ENCODE peak calls at places on chromosomes 3 and 15, in nine cellular contexts. One of them, this sample, is unnamed.

GRCh38 chr3:194205675-194206133 is 69.8 kb downstream of the HES1 start:
- DNase-seq in stimulated activated naive CD8-positive, alpha-beta T cell treated with anti-CD3 and anti-CD28 coated beads, Interleukin-15, Interleukin-2, amounts not matched to agents 100 U/mL and 50 U/mL, for 24 hours: peak; percentile 13
- DNase-seq in islet precursor cell: peak; percentile 64
- DNase-seq in AG08396: no peak
- DNase-seq in NCI-H1436: peak; percentile 83
- DNase-seq in IMR-90: no peak
- DNase-seq in Daoy: no peak
- DNase-seq in AG09319: no peak
- DNase-seq in iris pigment epithelial cell: peak; percentile 22
- DNase-seq in this sample: peak; percentile 46

GRCh38 chr3:48142316-48142870 is 45.8 kb downstream of the CDC25A start:
- DNase-seq in stimulated activated naive CD8-positive, alpha-beta T cell treated with anti-CD3 and anti-CD28 coated beads, Interleukin-15, Interleukin-2, amounts not matched to agents 100 U/mL and 50 U/mL, for 24 hours: no peak
- DNase-seq in islet precursor cell: peak; percentile 30
- DNase-seq in AG08396: no peak
- DNase-seq in NCI-H1436: no peak
- DNase-seq in IMR-90: no peak
- DNase-seq in Daoy: no peak
- DNase-seq in AG09319: no peak
- DNase-seq in iris pigment epithelial cell: no peak
- DNase-seq in this sample: no peak

GRCh38 chr3:183122257-183122932 is 23.1 kb upstream of the MCCC1 start:
- DNase-seq in stimulated activated naive CD8-positive, alpha-beta T cell treated with anti-CD3 and anti-CD28 coated beads, Interleukin-15, Interleukin-2, amounts not matched to agents 100 U/mL and 50 U/mL, for 24 hours: no peak
- DNase-seq in islet precursor cell: no peak
- DNase-seq in AG08396: peak; percentile 73
- DNase-seq in NCI-H1436: peak; percentile 64
- DNase-seq in IMR-90: peak; percentile 74
- DNase-seq in Daoy: peak; percentile 40
- DNase-seq in AG09319: peak; percentile 15
- DNase-seq in iris pigment epithelial cell: peak; percentile 60
- DNase-seq in this sample: peak; percentile 59

GRCh38 chr3:126811530-126811929 is 107.5 kb downstream of the CHCHD6 start:
- DNase-seq in stimulated activated naive CD8-positive, alpha-beta T cell treated with anti-CD3 and anti-CD28 coated beads, Interleukin-15, Interleukin-2, amounts not matched to agents 100 U/mL and 50 U/mL, for 24 hours: no peak
- DNase-seq in islet precursor cell: no peak
- DNase-seq in AG08396: peak; percentile 60
- DNase-seq in NCI-H1436: no peak
- DNase-seq in IMR-90: peak; percentile 51
- DNase-seq in Daoy: no peak
- DNase-seq in AG09319: no peak
- DNase-seq in iris pigment epithelial cell: peak; percentile 34
- DNase-seq in this sample: no peak

GRCh38 chr3:70281663-70282062 is 30.8 kb downstream of the MDFIC2 start:
- DNase-seq in stimulated activated naive CD8-positive, alpha-beta T cell treated with anti-CD3 and anti-CD28 coated beads, Interleukin-15, Interleukin-2, amounts not matched to agents 100 U/mL and 50 U/mL, for 24 hours: no peak
- DNase-seq in islet precursor cell: no peak
- DNase-seq in AG08396: peak; percentile 10
- DNase-seq in NCI-H1436: no peak
- DNase-seq in IMR-90: peak; percentile 15
- DNase-seq in Daoy: peak; percentile 6
- DNase-seq in AG09319: no peak
- DNase-seq in iris pigment epithelial cell: peak; percentile 72
- DNase-seq in this sample: peak; percentile 31

GRCh38 chr3:114619771-114620170 is 325.9 kb downstream of the TIGIT start:
- DNase-seq in stimulated activated naive CD8-positive, alpha-beta T cell treated with anti-CD3 and anti-CD28 coated beads, Interleukin-15, Interleukin-2, amounts not matched to agents 100 U/mL and 50 U/mL, for 24 hours: no peak
- DNase-seq in islet precursor cell: no peak
- DNase-seq in AG08396: no peak
- DNase-seq in NCI-H1436: no peak
- DNase-seq in IMR-90: no peak
- DNase-seq in Daoy: no peak
- DNase-seq in AG09319: no peak
- DNase-seq in iris pigment epithelial cell: no peak
- DNase-seq in this sample: no peak

GRCh38 chr3:57048052-57048671 is 12.3 kb upstream of the SPATA12 start:
- DNase-seq in stimulated activated naive CD8-positive, alpha-beta T cell treated with anti-CD3 and anti-CD28 coated beads, Interleukin-15, Interleukin-2, amounts not matched to agents 100 U/mL and 50 U/mL, for 24 hours: no peak
- DNase-seq in islet precursor cell: no peak
- DNase-seq in AG08396: no peak
- DNase-seq in NCI-H1436: no peak
- DNase-seq in IMR-90: no peak
- DNase-seq in Daoy: no peak
- DNase-seq in AG09319: peak; percentile 35
- DNase-seq in iris pigment epithelial cell: no peak
- DNase-seq in this sample: peak; percentile 17

GRCh38 chr3:127709320-127710060 is 36.7 kb downstream of the ABTB1 start:
- DNase-seq in stimulated activated naive CD8-positive, alpha-beta T cell treated with anti-CD3 and anti-CD28 coated beads, Interleukin-15, Interleukin-2, amounts not matched to agents 100 U/mL and 50 U/mL, for 24 hours: no peak
- DNase-seq in islet precursor cell: peak; percentile 14
- DNase-seq in AG08396: peak; percentile 59
- DNase-seq in NCI-H1436: no peak
- DNase-seq in IMR-90: peak; percentile 66
- DNase-seq in Daoy: no peak
- DNase-seq in AG09319: no peak
- DNase-seq in iris pigment epithelial cell: no peak
- DNase-seq in this sample: no peak

GRCh38 chr3:36969540-36970432 is 23.1 kb downstream of the EPM2AIP1 start:
- DNase-seq in stimulated activated naive CD8-positive, alpha-beta T cell treated with anti-CD3 and anti-CD28 coated beads, Interleukin-15, Interleukin-2, amounts not matched to agents 100 U/mL and 50 U/mL, for 24 hours: peak; percentile 38
- DNase-seq in islet precursor cell: peak; percentile 97
- DNase-seq in AG08396: peak; percentile 79
- DNase-seq in NCI-H1436: peak; percentile 84
- DNase-seq in IMR-90: peak; percentile 93
- DNase-seq in Daoy: peak; percentile 19
- DNase-seq in AG09319: no peak
- DNase-seq in iris pigment epithelial cell: peak; percentile 91
- DNase-seq in this sample: no peak

GRCh38 chr3:99620976-99621375 is 17.4 kb upstream of the COL8A1 start:
- DNase-seq in stimulated activated naive CD8-positive, alpha-beta T cell treated with anti-CD3 and anti-CD28 coated beads, Interleukin-15, Interleukin-2, amounts not matched to agents 100 U/mL and 50 U/mL, for 24 hours: no peak
- DNase-seq in islet precursor cell: no peak
- DNase-seq in AG08396: no peak
- DNase-seq in NCI-H1436: no peak
- DNase-seq in IMR-90: peak; percentile 43
- DNase-seq in Daoy: no peak
- DNase-seq in AG09319: peak; percentile 42
- DNase-seq in iris pigment epithelial cell: peak; percentile 20
- DNase-seq in this sample: no peak

GRCh38 chr15:67175643-67176071 is 78.8 kb downstream of the AAGAB start:
- DNase-seq in stimulated activated naive CD8-positive, alpha-beta T cell treated with anti-CD3 and anti-CD28 coated beads, Interleukin-15, Interleukin-2, amounts not matched to agents 100 U/mL and 50 U/mL, for 24 hours: peak; percentile 46
- DNase-seq in islet precursor cell: no peak
- DNase-seq in AG08396: no peak
- DNase-seq in NCI-H1436: no peak
- DNase-seq in IMR-90: peak; percentile 69
- DNase-seq in Daoy: peak; percentile 59
- DNase-seq in AG09319: peak; percentile 52
- DNase-seq in iris pigment epithelial cell: peak; percentile 91
- DNase-seq in this sample: no peak

GRCh38 chr3:37785718-37786117 is 76.0 kb upstream of the CTDSPL start:
- DNase-seq in stimulated activated naive CD8-positive, alpha-beta T cell treated with anti-CD3 and anti-CD28 coated beads, Interleukin-15, Interleukin-2, amounts not matched to agents 100 U/mL and 50 U/mL, for 24 hours: no peak
- DNase-seq in islet precursor cell: no peak
- DNase-seq in AG08396: no peak
- DNase-seq in NCI-H1436: no peak
- DNase-seq in IMR-90: no peak
- DNase-seq in Daoy: no peak
- DNase-seq in AG09319: no peak
- DNase-seq in iris pigment epithelial cell: no peak
- DNase-seq in this sample: no peak

GRCh38 chr3:55203006-55203405 is 275.1 kb upstream of the LRTM1 start:
- DNase-seq in stimulated activated naive CD8-positive, alpha-beta T cell treated with anti-CD3 and anti-CD28 coated beads, Interleukin-15, Interleukin-2, amounts not matched to agents 100 U/mL and 50 U/mL, for 24 hours: no peak
- DNase-seq in islet precursor cell: peak; percentile 79
- DNase-seq in AG08396: peak; percentile 17
- DNase-seq in NCI-H1436: no peak
- DNase-seq in IMR-90: peak; percentile 59
- DNase-seq in Daoy: peak; percentile 72
- DNase-seq in AG09319: no peak
- DNase-seq in iris pigment epithelial cell: peak; percentile 37
- DNase-seq in this sample: no peak

GRCh38 chr15:71411538-71412482 is 296.5 kb downstream of the THSD4 start:
- DNase-seq in stimulated activated naive CD8-positive, alpha-beta T cell treated with anti-CD3 and anti-CD28 coated beads, Interleukin-15, Interleukin-2, amounts not matched to agents 100 U/mL and 50 U/mL, for 24 hours: no peak
- DNase-seq in islet precursor cell: peak; percentile 74
- DNase-seq in AG08396: peak; percentile 58
- DNase-seq in NCI-H1436: no peak
- DNase-seq in IMR-90: peak; percentile 52
- DNase-seq in Daoy: peak; percentile 6
- DNase-seq in AG09319: no peak
- DNase-seq in iris pigment epithelial cell: peak; percentile 24
- DNase-seq in this sample: peak; percentile 84

GRCh38 chr15:76994001-76994400 is 925 bp upstream of the PSTPIP1 start:
- DNase-seq in stimulated activated naive CD8-positive, alpha-beta T cell treated with anti-CD3 and anti-CD28 coated beads, Interleukin-15, Interleukin-2, amounts not matched to agents 100 U/mL and 50 U/mL, for 24 hours: peak; percentile 77
- DNase-seq in islet precursor cell: no peak
- DNase-seq in AG08396: no peak
- DNase-seq in NCI-H1436: no peak
- DNase-seq in IMR-90: no peak
- DNase-seq in Daoy: peak; percentile 59
- DNase-seq in AG09319: no peak
- DNase-seq in iris pigment epithelial cell: no peak
- DNase-seq in this sample: no peak

GRCh38 chr3:186669378-186670084 is 3.7 kb downstream of the HRG start:
- DNase-seq in stimulated activated naive CD8-positive, alpha-beta T cell treated with anti-CD3 and anti-CD28 coated beads, Interleukin-15, Interleukin-2, amounts not matched to agents 100 U/mL and 50 U/mL, for 24 hours: no peak
- DNase-seq in islet precursor cell: no peak
- DNase-seq in AG08396: no peak
- DNase-seq in NCI-H1436: no peak
- DNase-seq in IMR-90: no peak
- DNase-seq in Daoy: no peak
- DNase-seq in AG09319: no peak
- DNase-seq in iris pigment epithelial cell: peak; percentile 9
- DNase-seq in this sample: peak; percentile 23

GRCh38 chr3:24958910-24959447 is 464.3 kb upstream of the THRB start:
- DNase-seq in stimulated activated naive CD8-positive, alpha-beta T cell treated with anti-CD3 and anti-CD28 coated beads, Interleukin-15, Interleukin-2, amounts not matched to agents 100 U/mL and 50 U/mL, for 24 hours: no peak
- DNase-seq in islet precursor cell: no peak
- DNase-seq in AG08396: no peak
- DNase-seq in NCI-H1436: no peak
- DNase-seq in IMR-90: no peak
- DNase-seq in Daoy: no peak
- DNase-seq in AG09319: no peak
- DNase-seq in iris pigment epithelial cell: no peak
- DNase-seq in this sample: no peak

GRCh38 chr3:170572665-170573253 is 13.1 kb downstream of the SLC7A14 start:
- DNase-seq in stimulated activated naive CD8-positive, alpha-beta T cell treated with anti-CD3 and anti-CD28 coated beads, Interleukin-15, Interleukin-2, amounts not matched to agents 100 U/mL and 50 U/mL, for 24 hours: no peak
- DNase-seq in islet precursor cell: no peak
- DNase-seq in AG08396: peak; percentile 56
- DNase-seq in NCI-H1436: no peak
- DNase-seq in IMR-90: peak; percentile 93
- DNase-seq in Daoy: peak; percentile 76
- DNase-seq in AG09319: peak; percentile 45
- DNase-seq in iris pigment epithelial cell: peak; percentile 87
- DNase-seq in this sample: no peak

GRCh38 chr3:194136519-194137313 is 768 bp downstream of the HES1 start:
- DNase-seq in stimulated activated naive CD8-positive, alpha-beta T cell treated with anti-CD3 and anti-CD28 coated beads, Interleukin-15, Interleukin-2, amounts not matched to agents 100 U/mL and 50 U/mL, for 24 hours: peak; percentile 37
- DNase-seq in islet precursor cell: peak; percentile 82
- DNase-seq in AG08396: peak; percentile 60
- DNase-seq in NCI-H1436: peak; percentile 13
- DNase-seq in IMR-90: peak; percentile 81
- DNase-seq in Daoy: peak; percentile 70
- DNase-seq in AG09319: no peak
- DNase-seq in iris pigment epithelial cell: peak; percentile 83
- DNase-seq in this sample: peak; percentile 61

GRCh38 chr3:113405180-113405579 is 36.1 kb downstream of the CFAP44 start:
- DNase-seq in stimulated activated naive CD8-positive, alpha-beta T cell treated with anti-CD3 and anti-CD28 coated beads, Interleukin-15, Interleukin-2, amounts not matched to agents 100 U/mL and 50 U/mL, for 24 hours: no peak
- DNase-seq in islet precursor cell: no peak
- DNase-seq in AG08396: no peak
- DNase-seq in NCI-H1436: no peak
- DNase-seq in IMR-90: peak; percentile 62
- DNase-seq in Daoy: no peak
- DNase-seq in AG09319: no peak
- DNase-seq in iris pigment epithelial cell: peak; percentile 33
- DNase-seq in this sample: no peak

GRCh38 chr15:85482896-85483295 is 102.5 kb downstream of the AKAP13 start:
- DNase-seq in stimulated activated naive CD8-positive, alpha-beta T cell treated with anti-CD3 and anti-CD28 coated beads, Interleukin-15, Interleukin-2, amounts not matched to agents 100 U/mL and 50 U/mL, for 24 hours: no peak
- DNase-seq in islet precursor cell: peak; percentile 84
- DNase-seq in AG08396: peak; percentile 46
- DNase-seq in NCI-H1436: no peak
- DNase-seq in IMR-90: peak; percentile 92
- DNase-seq in Daoy: peak; percentile 58
- DNase-seq in AG09319: peak; percentile 54
- DNase-seq in iris pigment epithelial cell: peak; percentile 93
- DNase-seq in this sample: peak; percentile 34

GRCh38 chr3:124859025-124859424 is 28.1 kb downstream of the ITGB5 start:
- DNase-seq in stimulated activated naive CD8-positive, alpha-beta T cell treated with anti-CD3 and anti-CD28 coated beads, Interleukin-15, Interleukin-2, amounts not matched to agents 100 U/mL and 50 U/mL, for 24 hours: no peak
- DNase-seq in islet precursor cell: peak; percentile 76
- DNase-seq in AG08396: peak; percentile 54
- DNase-seq in NCI-H1436: no peak
- DNase-seq in IMR-90: peak; percentile 95
- DNase-seq in Daoy: peak; percentile 82
- DNase-seq in AG09319: no peak
- DNase-seq in iris pigment epithelial cell: peak; percentile 94
- DNase-seq in this sample: no peak

GRCh38 chr15:61103026-61103425 is 126.1 kb downstream of the RORA start:
- DNase-seq in stimulated activated naive CD8-positive, alpha-beta T cell treated with anti-CD3 and anti-CD28 coated beads, Interleukin-15, Interleukin-2, amounts not matched to agents 100 U/mL and 50 U/mL, for 24 hours: no peak
- DNase-seq in islet precursor cell: no peak
- DNase-seq in AG08396: no peak
- DNase-seq in NCI-H1436: no peak
- DNase-seq in IMR-90: no peak
- DNase-seq in Daoy: no peak
- DNase-seq in AG09319: no peak
- DNase-seq in iris pigment epithelial cell: no peak
- DNase-seq in this sample: no peak

GRCh38 chr3:69671082-69671952 is 67.9 kb upstream of the MITF start:
- DNase-seq in stimulated activated naive CD8-positive, alpha-beta T cell treated with anti-CD3 and anti-CD28 coated beads, Interleukin-15, Interleukin-2, amounts not matched to agents 100 U/mL and 50 U/mL, for 24 hours: no peak
- DNase-seq in islet precursor cell: no peak
- DNase-seq in AG08396: peak; percentile 68
- DNase-seq in NCI-H1436: no peak
- DNase-seq in IMR-90: peak; percentile 42
- DNase-seq in Daoy: peak; percentile 28
- DNase-seq in AG09319: no peak
- DNase-seq in iris pigment epithelial cell: peak; percentile 37
- DNase-seq in this sample: peak; percentile 61

GRCh38 chr3:49171119-49171774 is at the start of gene KLHDC8B:
- DNase-seq in stimulated activated naive CD8-positive, alpha-beta T cell treated with anti-CD3 and anti-CD28 coated beads, Interleukin-15, Interleukin-2, amounts not matched to agents 100 U/mL and 50 U/mL, for 24 hours: peak; percentile 94
- DNase-seq in islet precursor cell: peak; percentile 96
- DNase-seq in AG08396: peak; percentile 96
- DNase-seq in NCI-H1436: peak; percentile 56
- DNase-seq in IMR-90: peak; percentile 81
- DNase-seq in Daoy: peak; percentile 71
- DNase-seq in AG09319: peak; percentile 62
- DNase-seq in iris pigment epithelial cell: peak; percentile 86
- DNase-seq in this sample: peak; percentile 58

GRCh38 chr15:65101418-65101890 is 13.5 kb downstream of the UBAP1L start:
- DNase-seq in stimulated activated naive CD8-positive, alpha-beta T cell treated with anti-CD3 and anti-CD28 coated beads, Interleukin-15, Interleukin-2, amounts not matched to agents 100 U/mL and 50 U/mL, for 24 hours: peak; percentile 71
- DNase-seq in islet precursor cell: peak; percentile 88
- DNase-seq in AG08396: peak; percentile 86
- DNase-seq in NCI-H1436: peak; percentile 24
- DNase-seq in IMR-90: peak; percentile 63
- DNase-seq in Daoy: peak; percentile 37
- DNase-seq in AG09319: no peak
- DNase-seq in iris pigment epithelial cell: peak; percentile 58
- DNase-seq in this sample: peak; percentile 90

GRCh38 chr3:147298511-147298982 is 107.8 kb downstream of the ZIC4 start:
- DNase-seq in stimulated activated naive CD8-positive, alpha-beta T cell treated with anti-CD3 and anti-CD28 coated beads, Interleukin-15, Interleukin-2, amounts not matched to agents 100 U/mL and 50 U/mL, for 24 hours: no peak
- DNase-seq in islet precursor cell: peak; percentile 56
- DNase-seq in AG08396: peak; percentile 66
- DNase-seq in NCI-H1436: no peak
- DNase-seq in IMR-90: peak; percentile 100
- DNase-seq in Daoy: peak; percentile 87
- DNase-seq in AG09319: peak; percentile 98
- DNase-seq in iris pigment epithelial cell: peak; percentile 99
- DNase-seq in this sample: peak; percentile 45

GRCh38 chr3:157330206-157330605 is 106.4 kb upstream of the PTX3 start:
- DNase-seq in stimulated activated naive CD8-positive, alpha-beta T cell treated with anti-CD3 and anti-CD28 coated beads, Interleukin-15, Interleukin-2, amounts not matched to agents 100 U/mL and 50 U/mL, for 24 hours: no peak
- DNase-seq in islet precursor cell: no peak
- DNase-seq in AG08396: no peak
- DNase-seq in NCI-H1436: no peak
- DNase-seq in IMR-90: no peak
- DNase-seq in Daoy: no peak
- DNase-seq in AG09319: no peak
- DNase-seq in iris pigment epithelial cell: peak; percentile 46
- DNase-seq in this sample: no peak

GRCh38 chr3:52339612-52340011 is 23.5 kb downstream of the DNAH1 start:
- DNase-seq in stimulated activated naive CD8-positive, alpha-beta T cell treated with anti-CD3 and anti-CD28 coated beads, Interleukin-15, Interleukin-2, amounts not matched to agents 100 U/mL and 50 U/mL, for 24 hours: peak; percentile 24
- DNase-seq in islet precursor cell: no peak
- DNase-seq in AG08396: peak; percentile 44
- DNase-seq in NCI-H1436: peak; percentile 56
- DNase-seq in IMR-90: peak; percentile 87
- DNase-seq in Daoy: peak; percentile 49
- DNase-seq in AG09319: peak; percentile 76
- DNase-seq in iris pigment epithelial cell: peak; percentile 84
- DNase-seq in this sample: peak; percentile 79

GRCh38 chr15:60323322-60323721 is 74.5 kb downstream of the ANXA2 start:
- DNase-seq in stimulated activated naive CD8-positive, alpha-beta T cell treated with anti-CD3 and anti-CD28 coated beads, Interleukin-15, Interleukin-2, amounts not matched to agents 100 U/mL and 50 U/mL, for 24 hours: no peak
- DNase-seq in islet precursor cell: peak; percentile 12
- DNase-seq in AG08396: no peak
- DNase-seq in NCI-H1436: no peak
- DNase-seq in IMR-90: no peak
- DNase-seq in Daoy: no peak
- DNase-seq in AG09319: no peak
- DNase-seq in iris pigment epithelial cell: no peak
- DNase-seq in this sample: no peak

GRCh38 chr3:172658344-172659245 is 52.3 kb downstream of the NCEH1 start:
- DNase-seq in stimulated activated naive CD8-positive, alpha-beta T cell treated with anti-CD3 and anti-CD28 coated beads, Interleukin-15, Interleukin-2, amounts not matched to agents 100 U/mL and 50 U/mL, for 24 hours: no peak
- DNase-seq in islet precursor cell: no peak
- DNase-seq in AG08396: peak; percentile 66
- DNase-seq in NCI-H1436: no peak
- DNase-seq in IMR-90: peak; percentile 100
- DNase-seq in Daoy: peak; percentile 99
- DNase-seq in AG09319: peak; percentile 59
- DNase-seq in iris pigment epithelial cell: peak; percentile 100
- DNase-seq in this sample: peak; percentile 30